ENCODE peak calls at places on chromosomes 6 and 20, in six cellular contexts. X is K562, H is HFF-Myc, U is HEK293T, P is suprapubic skin, I is OCI-LY7. F is an unnamed sample.

GRCh38 chr6:30722280-30723112 is 2.3 kb downstream of the TUBB start:
- DNase-seq in X (peak; percentile 92), H (no peak), U (peak; percentile 63), P (peak; percentile 92), I (peak; percentile 79), F (peak; percentile 79)

GRCh38 chr6:26260110-26260637 is 104.8 kb upstream of the BTN3A2 start:
- DNase-seq in X (no peak), H (no peak), U (no peak), P (no peak), I (no peak), F (no peak)

GRCh38 chr20:35133006-35133405 is 14.1 kb downstream of the EDEM2 start:
- DNase-seq in X (no peak), H (no peak), U (no peak), P (no peak), I (no peak), F (no peak)

GRCh38 chr6:90159452-90159851 is 137.2 kb downstream of the BACH2 start:
- DNase-seq in X (no peak), H (no peak), U (no peak), P (no peak), I (no peak), F (no peak)

GRCh38 chr20:8642247-8642646 is 426.6 kb upstream of the PLCB4 start:
- DNase-seq in X (no peak), H (no peak), U (no peak), P (no peak), I (no peak), F (no peak)

GRCh38 chr6:17200395-17200794 is 80.8 kb upstream of the RBM24 start:
- DNase-seq in X (no peak), H (no peak), U (no peak), P (no peak), I (no peak), F (no peak)

GRCh38 chr6:54014440-54014839 is 96.8 kb upstream of the MLIP start:
- DNase-seq in X (no peak), H (no peak), U (no peak), P (no peak), I (no peak), F (no peak)

GRCh38 chr6:87808005-87808757 is 106.1 kb upstream of the AKIRIN2 start:
- DNase-seq in X (no peak), H (no peak), U (no peak), P (no peak), I (no peak), F (no peak)

GRCh38 chr6:136524936-136525413 is 25.2 kb downstream of the MAP7 start:
- DNase-seq in X (peak; percentile 20), H (no peak), U (no peak), P (no peak), I (no peak), F (no peak)

GRCh38 chr6:110408891-110409290 is 6.5 kb downstream of the DDO start:
- DNase-seq in X (no peak), H (no peak), U (no peak), P (no peak), I (no peak), F (no peak)

GRCh38 chr6:16239798-16240123 is 1.4 kb downstream of the GMPR start:
- DNase-seq in X (no peak), H (no peak), U (no peak), P (no peak), I (no peak), F (no peak)

GRCh38 chr20:55530763-55531162 is 474.6 kb downstream of the CBLN4 start:
- DNase-seq in X (no peak), H (no peak), U (no peak), P (no peak), I (no peak), F (no peak)

GRCh38 chr6:74356385-74356784 is 660.4 kb downstream of the CD109 start:
- DNase-seq in X (no peak), H (no peak), U (no peak), P (no peak), I (no peak), F (no peak)

GRCh38 chr6:32868257-32868788 is 14.3 kb downstream of the PSMB9 start:
- DNase-seq in X (peak; percentile 88), H (no peak), U (peak; percentile 60), P (peak; percentile 88), I (peak; percentile 90), F (peak; percentile 79)

GRCh38 chr20:51036226-51036625 is 13.3 kb upstream of the KCNG1 start:
- DNase-seq in X (no peak), H (no peak), U (no peak), P (no peak), I (no peak), F (no peak)

GRCh38 chr20:7571521-7572065 is 368.7 kb downstream of the HAO1 start:
- DNase-seq in X (no peak), H (peak; percentile 17), U (no peak), P (no peak), I (no peak), F (no peak)

GRCh38 chr6:107540465-107540857 is 50.5 kb downstream of the SOBP start:
- DNase-seq in X (no peak), H (no peak), U (no peak), P (no peak), I (no peak), F (no peak)

GRCh38 chr6:161418458-161418945 is 144.6 kb upstream of the AGPAT4 start:
- DNase-seq in X (peak; percentile 81), H (peak; percentile 42), U (peak; percentile 67), P (no peak), I (peak; percentile 58), F (peak; percentile 26)

GRCh38 chr6:73134588-73134987 is 90.7 kb downstream of the KHDC1L start:
- DNase-seq in X (peak; percentile 67), H (no peak), U (peak; percentile 11), P (no peak), I (peak; percentile 23), F (no peak)

GRCh38 chr20:51258582-51259175 is 235.8 kb upstream of the KCNG1 start:
- DNase-seq in X (no peak), H (no peak), U (no peak), P (no peak), I (no peak), F (no peak)

GRCh38 chr20:63943808-63944077 is 12.5 kb downstream of the UCKL1 start:
- DNase-seq in X (no peak), H (no peak), U (no peak), P (no peak), I (no peak), F (no peak)

GRCh38 chr6:106975699-106976032 is 1.1 kb upstream of the CD24 start:
- DNase-seq in X (no peak), H (no peak), U (peak; percentile 12), P (no peak), I (peak; percentile 41), F (no peak)

GRCh38 chr6:42354707-42355106 is 97.0 kb downstream of the TRERF1 start:
- DNase-seq in X (no peak), H (no peak), U (no peak), P (no peak), I (no peak), F (no peak)

GRCh38 chr6:130743175-130743574 is 84.0 kb upstream of the SMLR1 start:
- DNase-seq in X (no peak), H (no peak), U (peak; percentile 39), P (no peak), I (no peak), F (no peak)

GRCh38 chr6:129774697-129775447 is 64.9 kb upstream of the ARHGAP18 start:
- DNase-seq in X (peak; percentile 89), H (peak; percentile 62), U (peak; percentile 88), P (peak; percentile 72), I (peak; percentile 57), F (peak; percentile 36)

GRCh38 chr6:47335456-47335855 is 25.8 kb upstream of the TNFRSF21 start:
- DNase-seq in X (no peak), H (no peak), U (no peak), P (no peak), I (peak; percentile 84), F (no peak)

GRCh38 chr6:134065706-134066105 is 13.3 kb upstream of the SLC2A12 start:
- DNase-seq in X (peak; percentile 64), H (no peak), U (peak; percentile 45), P (no peak), I (peak; percentile 50), F (no peak)

GRCh38 chr20:49987015-49987867 is 4.5 kb downstream of the SNAI1 start:
- DNase-seq in X (no peak), H (no peak), U (no peak), P (no peak), I (no peak), F (no peak)

GRCh38 chr6:6915219-6915618 is 192.5 kb upstream of the RREB1 start:
- DNase-seq in X (peak; percentile 37), H (no peak), U (no peak), P (no peak), I (no peak), F (no peak)

GRCh38 chr6:10746915-10747250 is 722 bp upstream of the TMEM14B start:
- DNase-seq in X (no peak), H (no peak), U (no peak), P (no peak), I (no peak), F (no peak)

GRCh38 chr6:11354019-11354418 is 121.6 kb upstream of the NEDD9 start:
- DNase-seq in X (peak; percentile 4), H (no peak), U (no peak), P (peak; percentile 60), I (no peak), F (peak; percentile 37)

GRCh38 chr6:10431423-10432164 is 16.7 kb upstream of the TFAP2A start:
- DNase-seq in X (no peak), H (no peak), U (no peak), P (no peak), I (no peak), F (no peak)

GRCh38 chr6:1678201-1678600 is 68.5 kb downstream of the FOXC1 start:
- DNase-seq in X (no peak), H (no peak), U (no peak), P (no peak), I (no peak), F (no peak)